ENCODE peak calls at places on chromosomes 1 and 21, in ten cellular contexts. W is foreskin melanocyte; H is stimulated activated CD8-positive, alpha-beta memory T cell treated with anti-CD3 and anti-CD28 coated beads, Interleukin-7, amount 100 ng/mL, for 1 hour; M is NT2/D1; Q is ovary; V is left colon; U is ELR; E is stimulated activated CD4-positive, alpha-beta T cell treated with anti-CD3 and anti-CD28 coated beads, Interleukin-1b, Interleukin-23, amount 100 ng/mL, for 48 hours; N is RPMI7951; G is WERI-Rb-1. S is an unnamed sample.

GRCh38 chr1:31424568-31424967 is 11.6 kb downstream of the SERINC2 start:
- DNase-seq in G (no peak), Q (no peak), N (no peak), M (no peak), W (no peak), E (no peak), H (no peak), V (no peak), U (no peak), S (no peak)

GRCh38 chr1:31299365-31299764 is 2.5 kb downstream of the ZCCHC17 start:
- DNase-seq in U (peak; percentile 44), G (no peak), W (no peak), H (no peak), M (no peak), E (no peak), Q (no peak), N (peak; percentile 29), V (no peak), S (peak; percentile 3)

GRCh38 chr1:23718482-23718881 is 24.8 kb upstream of the ELOA start:
- DNase-seq in H (no peak), V (no peak), G (peak; percentile 60), Q (no peak), W (peak; percentile 16), E (no peak), U (peak; percentile 68), M (peak; percentile 32), N (peak; percentile 56), S (peak; percentile 49)

GRCh38 chr1:227315500-227316346 is 2.6 kb downstream of the CDC42BPA start:
- DNase-seq in M (no peak), W (no peak), H (no peak), V (peak; percentile 36), E (no peak), Q (no peak), G (no peak), N (peak; percentile 64), U (peak; percentile 76), S (peak; percentile 51)

GRCh38 chr1:187987236-187987776 is 1158.6 kb downstream of the PLA2G4A start:
- DNase-seq in Q (no peak), N (no peak), W (no peak), V (no peak), M (no peak), H (no peak), G (no peak), E (no peak), U (peak; percentile 4), S (no peak)

GRCh38 chr1:52905376-52905698 is 16.2 kb downstream of the ECHDC2 start:
- DNase-seq in W (no peak), M (no peak), U (no peak), E (no peak), Q (no peak), G (peak; percentile 30), N (no peak), V (no peak), H (no peak), S (peak; percentile 79)

GRCh38 chr1:214747050-214747615 is 144.1 kb downstream of the CENPF start:
- DNase-seq in N (no peak), U (no peak), M (no peak), G (no peak), H (no peak), Q (no peak), V (no peak), E (no peak), W (no peak), S (no peak)

GRCh38 chr1:221217029-221217428 is 337.8 kb downstream of the HLX start:
- DNase-seq in E (no peak), Q (no peak), G (no peak), M (no peak), U (peak; percentile 30), W (no peak), N (no peak), V (no peak), H (no peak), S (peak; percentile 17)

GRCh38 chr1:87620807-87621206 is 292.1 kb downstream of the LMO4 start:
- DNase-seq in U (no peak), M (no peak), N (no peak), V (no peak), W (no peak), Q (no peak), G (no peak), E (no peak), H (no peak), S (no peak)

GRCh38 chr1:33641099-33641830 is 168.8 kb downstream of the ZSCAN20 start:
- DNase-seq in W (no peak), M (peak; percentile 47), H (no peak), U (peak; percentile 25), N (peak; percentile 24), V (no peak), G (no peak), Q (no peak), E (no peak), S (no peak)

GRCh38 chr21:41195311-41195710 is 27.4 kb downstream of the BACE2 start:
- DNase-seq in W (no peak), Q (no peak), U (no peak), G (no peak), E (no peak), M (no peak), N (no peak), V (no peak), H (no peak), S (no peak)

GRCh38 chr1:89911186-89911976 is 83.5 kb upstream of the ZNF326 start:
- DNase-seq in N (no peak), M (no peak), V (no peak), E (no peak), U (no peak), W (no peak), H (no peak), G (no peak), Q (no peak), S (peak; percentile 25)

GRCh38 chr21:46114963-46115362 is 17.1 kb downstream of the COL6A2 start:
- DNase-seq in M (no peak), E (no peak), N (peak; percentile 58), V (peak; percentile 2), Q (peak; percentile 43), W (no peak), U (no peak), G (no peak), H (no peak), S (no peak)

GRCh38 chr1:61284226-61284854 is 202.0 kb downstream of the NFIA start:
- DNase-seq in U (no peak), E (no peak), M (peak; percentile 44), H (no peak), V (no peak), N (no peak), W (no peak), G (no peak), Q (no peak), S (no peak)

GRCh38 chr1:199089393-199090122 is 450.7 kb downstream of the PTPRC start:
- DNase-seq in N (no peak), W (no peak), V (no peak), G (no peak), U (no peak), M (no peak), E (peak; percentile 12), Q (no peak), H (peak; percentile 4), S (no peak)

GRCh38 chr1:18597159-18598042 is 33.2 kb upstream of the PAX7 start:
- DNase-seq in E (peak; percentile 45), M (no peak), W (no peak), U (peak; percentile 33), N (peak; percentile 25), V (peak; percentile 61), Q (peak; percentile 68), H (peak; percentile 36), G (peak; percentile 62), S (peak; percentile 38)

GRCh38 chr1:143698016-143698415 is 273.8 kb downstream of the FAM72C start:
- DNase-seq in V (peak; percentile 73), G (peak; percentile 21), Q (no peak), H (no peak), M (no peak), N (no peak), E (peak; percentile 30), U (peak; percentile 26), W (no peak), S (no peak)

GRCh38 chr1:87869563-87869962 is 540.9 kb downstream of the LMO4 start:
- DNase-seq in U (peak; percentile 68), V (no peak), E (no peak), N (peak; percentile 35), M (no peak), G (no peak), W (no peak), Q (no peak), H (no peak), S (peak; percentile 3)

GRCh38 chr1:53107570-53108322 is 34.7 kb downstream of the SLC1A7 start:
- DNase-seq in H (no peak), M (no peak), G (no peak), E (no peak), W (no peak), V (no peak), N (peak; percentile 72), U (peak; percentile 87), Q (no peak), S (no peak)

GRCh38 chr1:119225270-119225669 is 84.8 kb upstream of the WARS2 start:
- DNase-seq in Q (no peak), N (no peak), E (no peak), G (no peak), U (no peak), H (no peak), V (no peak), W (no peak), M (no peak), S (no peak)

GRCh38 chr1:47738560-47739182 is 258.5 kb downstream of the TRABD2B start:
- DNase-seq in Q (peak; percentile 50), N (peak; percentile 29), E (no peak), V (peak; percentile 67), G (peak; percentile 46), U (peak; percentile 50), H (no peak), M (peak; percentile 66), W (peak; percentile 25), S (peak; percentile 50)

GRCh38 chr1:36650200-36651065 is 167.7 kb upstream of the CSF3R start:
- DNase-seq in Q (peak; percentile 41), G (peak; percentile 80), W (peak; percentile 31), H (peak; percentile 19), U (peak; percentile 62), E (peak; percentile 62), N (peak; percentile 40), M (peak; percentile 73), V (peak; percentile 78), S (peak; percentile 47)

GRCh38 chr1:30451532-30452125 is 271.8 kb downstream of the MATN1 start:
- DNase-seq in E (no peak), H (no peak), V (no peak), G (no peak), N (no peak), W (no peak), Q (peak; percentile 5), M (no peak), U (no peak), S (no peak)

S was measured in myocyte.